ENCODE peak calls at places on chromosomes 16 and 17, in ten cellular contexts. One of them, this sample, is unnamed.

GRCh38 chr17:61444831-61445230 is 7.4 kb upstream of the TBX4 start:
- DNase-seq in progenitor cell of endocrine pancreas: no peak
- DNase-seq in neural progenitor cell: no peak
- DNase-seq in heart left ventricle: no peak
- DNase-seq in mesothelial cell of epicardium: no peak
- DNase-seq in hepatocyte: peak
- DNase-seq in colonic mucosa: no peak
- DNase-seq in CD8-positive, alpha-beta T cell: no peak
- DNase-seq in AG04450: no peak
- DNase-seq in GM13977: no peak
- DNase-seq in this sample: no peak

GRCh38 chr17:39688475-39688835 is 598 bp upstream of the PGAP3 start:
- DNase-seq in colonic mucosa: no peak
- DNase-seq in heart left ventricle: no peak
- DNase-seq in AG04450: no peak
- DNase-seq in mesothelial cell of epicardium: no peak
- DNase-seq in CD8-positive, alpha-beta T cell: no peak
- DNase-seq in progenitor cell of endocrine pancreas: no peak
- DNase-seq in hepatocyte: no peak
- DNase-seq in neural progenitor cell: no peak
- DNase-seq in GM13977: no peak
- DNase-seq in this sample: no peak

GRCh38 chr17:31582151-31582907 is 190.9 kb downstream of the RAB11FIP4 start:
- DNase-seq in CD8-positive, alpha-beta T cell: no peak
- DNase-seq in GM13977: peak
- DNase-seq in AG04450: no peak
- DNase-seq in progenitor cell of endocrine pancreas: no peak
- DNase-seq in heart left ventricle: peak
- DNase-seq in mesothelial cell of epicardium: no peak
- DNase-seq in neural progenitor cell: no peak
- DNase-seq in colonic mucosa: peak
- DNase-seq in hepatocyte: no peak
- DNase-seq in this sample: peak

GRCh38 chr16:29694384-29695195 is 15.6 kb downstream of the QPRT start:
- DNase-seq in progenitor cell of endocrine pancreas: no peak
- DNase-seq in heart left ventricle: no peak
- DNase-seq in hepatocyte: no peak
- DNase-seq in neural progenitor cell: no peak
- DNase-seq in mesothelial cell of epicardium: no peak
- DNase-seq in CD8-positive, alpha-beta T cell: no peak
- DNase-seq in AG04450: no peak
- DNase-seq in GM13977: peak
- DNase-seq in colonic mucosa: no peak
- DNase-seq in this sample: no peak

GRCh38 chr16:9047689-9048301 is 43.6 kb upstream of the HAPSTR1 start:
- DNase-seq in mesothelial cell of epicardium: no peak
- DNase-seq in CD8-positive, alpha-beta T cell: peak
- DNase-seq in colonic mucosa: peak
- DNase-seq in heart left ventricle: peak
- DNase-seq in AG04450: peak
- DNase-seq in hepatocyte: peak
- DNase-seq in neural progenitor cell: peak
- DNase-seq in GM13977: no peak
- DNase-seq in progenitor cell of endocrine pancreas: no peak
- DNase-seq in this sample: peak

GRCh38 chr16:1216296-1216619 is 8.8 kb downstream of the TPSG1 start:
- DNase-seq in colonic mucosa: no peak
- DNase-seq in progenitor cell of endocrine pancreas: no peak
- DNase-seq in neural progenitor cell: no peak
- DNase-seq in mesothelial cell of epicardium: no peak
- DNase-seq in hepatocyte: no peak
- DNase-seq in heart left ventricle: no peak
- DNase-seq in CD8-positive, alpha-beta T cell: no peak
- DNase-seq in AG04450: no peak
- DNase-seq in GM13977: no peak
- DNase-seq in this sample: no peak

GRCh38 chr16:50627419-50627818 is 53.7 kb downstream of the SNX20 start:
- DNase-seq in heart left ventricle: peak
- DNase-seq in GM13977: peak
- DNase-seq in colonic mucosa: peak
- DNase-seq in mesothelial cell of epicardium: no peak
- DNase-seq in CD8-positive, alpha-beta T cell: peak
- DNase-seq in progenitor cell of endocrine pancreas: no peak
- DNase-seq in hepatocyte: peak
- DNase-seq in AG04450: no peak
- DNase-seq in neural progenitor cell: peak
- DNase-seq in this sample: peak

GRCh38 chr17:10170233-10170632 is 28.2 kb downstream of the GAS7 start:
- DNase-seq in hepatocyte: no peak
- DNase-seq in neural progenitor cell: no peak
- DNase-seq in CD8-positive, alpha-beta T cell: no peak
- DNase-seq in progenitor cell of endocrine pancreas: no peak
- DNase-seq in heart left ventricle: no peak
- DNase-seq in GM13977: no peak
- DNase-seq in colonic mucosa: no peak
- DNase-seq in AG04450: no peak
- DNase-seq in mesothelial cell of epicardium: no peak
- DNase-seq in this sample: no peak

GRCh38 chr17:42680331-42680808 is 1.3 kb downstream of the CCR10 start:
- DNase-seq in colonic mucosa: no peak
- DNase-seq in neural progenitor cell: no peak
- DNase-seq in heart left ventricle: peak
- DNase-seq in GM13977: peak
- DNase-seq in progenitor cell of endocrine pancreas: no peak
- DNase-seq in mesothelial cell of epicardium: no peak
- DNase-seq in CD8-positive, alpha-beta T cell: no peak
- DNase-seq in hepatocyte: no peak
- DNase-seq in AG04450: no peak
- DNase-seq in this sample: no peak

GRCh38 chr16:66026211-66026610 is 340.3 kb upstream of the CDH5 start:
- DNase-seq in neural progenitor cell: peak
- DNase-seq in AG04450: no peak
- DNase-seq in GM13977: no peak
- DNase-seq in hepatocyte: peak
- DNase-seq in mesothelial cell of epicardium: no peak
- DNase-seq in CD8-positive, alpha-beta T cell: no peak
- DNase-seq in heart left ventricle: no peak
- DNase-seq in colonic mucosa: no peak
- DNase-seq in progenitor cell of endocrine pancreas: no peak
- DNase-seq in this sample: no peak
- TF ChIP-seq CTCF in neural progenitor cell: peak
- TF ChIP-seq CTCF in AG04450: peak
- TF ChIP-seq CTCF in GM13977: no peak
- TF ChIP-seq CTCF in hepatocyte: peak
- TF ChIP-seq CTCF in mesothelial cell of epicardium: no peak
- TF ChIP-seq CTCF in CD8-positive, alpha-beta T cell: no peak
- TF ChIP-seq CTCF in heart left ventricle: peak
- TF ChIP-seq CTCF in colonic mucosa: no peak
- TF ChIP-seq CTCF in progenitor cell of endocrine pancreas: peak
- TF ChIP-seq CTCF in this sample: no peak

GRCh38 chr16:65740716-65741115 is 618.9 kb upstream of the CDH11 start:
- DNase-seq in progenitor cell of endocrine pancreas: no peak
- DNase-seq in AG04450: no peak
- DNase-seq in colonic mucosa: no peak
- DNase-seq in GM13977: no peak
- DNase-seq in hepatocyte: no peak
- DNase-seq in heart left ventricle: no peak
- DNase-seq in mesothelial cell of epicardium: no peak
- DNase-seq in neural progenitor cell: no peak
- DNase-seq in CD8-positive, alpha-beta T cell: no peak
- DNase-seq in this sample: no peak

GRCh38 chr16:65743558-65743957 is 621.7 kb upstream of the CDH11 start:
- DNase-seq in colonic mucosa: no peak
- DNase-seq in neural progenitor cell: no peak
- DNase-seq in heart left ventricle: no peak
- DNase-seq in GM13977: no peak
- DNase-seq in AG04450: no peak
- DNase-seq in hepatocyte: no peak
- DNase-seq in progenitor cell of endocrine pancreas: no peak
- DNase-seq in CD8-positive, alpha-beta T cell: no peak
- DNase-seq in mesothelial cell of epicardium: no peak
- DNase-seq in this sample: no peak

GRCh38 chr16:65733706-65734105 is 611.8 kb upstream of the CDH11 start:
- DNase-seq in AG04450: no peak
- DNase-seq in neural progenitor cell: no peak
- DNase-seq in CD8-positive, alpha-beta T cell: no peak
- DNase-seq in heart left ventricle: no peak
- DNase-seq in hepatocyte: no peak
- DNase-seq in mesothelial cell of epicardium: no peak
- DNase-seq in GM13977: no peak
- DNase-seq in colonic mucosa: no peak
- DNase-seq in progenitor cell of endocrine pancreas: no peak
- DNase-seq in this sample: no peak

GRCh38 chr16:65739518-65739917 is 617.7 kb upstream of the CDH11 start:
- DNase-seq in CD8-positive, alpha-beta T cell: no peak
- DNase-seq in neural progenitor cell: no peak
- DNase-seq in mesothelial cell of epicardium: no peak
- DNase-seq in colonic mucosa: no peak
- DNase-seq in AG04450: no peak
- DNase-seq in progenitor cell of endocrine pancreas: no peak
- DNase-seq in hepatocyte: no peak
- DNase-seq in GM13977: no peak
- DNase-seq in heart left ventricle: no peak
- DNase-seq in this sample: no peak

DNA sequence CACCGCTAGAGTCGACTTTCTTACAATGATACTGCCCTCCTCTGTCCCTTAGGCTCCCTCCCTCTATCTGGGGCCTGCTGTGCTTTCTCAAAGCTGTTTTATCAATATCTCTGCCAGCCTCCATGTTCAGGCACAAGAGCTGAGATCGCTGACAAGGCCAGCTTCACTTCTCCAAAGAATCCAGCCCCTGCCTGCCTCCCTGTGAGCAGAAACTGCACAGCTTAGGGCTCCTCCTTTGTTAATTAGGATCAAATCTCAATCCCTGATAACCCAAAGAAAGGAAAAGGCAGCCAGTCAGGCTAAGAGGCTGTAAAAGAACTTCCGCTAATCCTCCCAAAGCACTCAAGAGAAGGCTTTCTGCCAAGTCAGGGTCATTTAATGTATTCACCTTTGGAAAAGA is 616.0 kb upstream of the CDH11 start:
- DNase-seq in neural progenitor cell: peak
- DNase-seq in mesothelial cell of epicardium: no peak
- DNase-seq in CD8-positive, alpha-beta T cell: no peak
- DNase-seq in AG04450: no peak
- DNase-seq in GM13977: no peak
- DNase-seq in colonic mucosa: no peak
- DNase-seq in heart left ventricle: no peak
- DNase-seq in progenitor cell of endocrine pancreas: no peak
- DNase-seq in hepatocyte: no peak
- DNase-seq in this sample: no peak
- TF ChIP-seq CTCF in neural progenitor cell: peak
- TF ChIP-seq CTCF in mesothelial cell of epicardium: no peak
- TF ChIP-seq CTCF in CD8-positive, alpha-beta T cell: no peak
- TF ChIP-seq CTCF in AG04450: no peak
- TF ChIP-seq CTCF in GM13977: no peak
- TF ChIP-seq CTCF in colonic mucosa: no peak
- TF ChIP-seq CTCF in heart left ventricle: no peak
- TF ChIP-seq CTCF in progenitor cell of endocrine pancreas: no peak
- TF ChIP-seq CTCF in hepatocyte: peak
- TF ChIP-seq CTCF in this sample: no peak

GRCh38 chr16:73549960-73550359 is 502.0 kb upstream of the ZFHX3 start:
- DNase-seq in progenitor cell of endocrine pancreas: peak
- DNase-seq in GM13977: no peak
- DNase-seq in heart left ventricle: no peak
- DNase-seq in AG04450: no peak
- DNase-seq in hepatocyte: no peak
- DNase-seq in CD8-positive, alpha-beta T cell: no peak
- DNase-seq in mesothelial cell of epicardium: no peak
- DNase-seq in neural progenitor cell: no peak
- DNase-seq in colonic mucosa: no peak
- DNase-seq in this sample: no peak

GRCh38 chr16:73545713-73546112 is 497.8 kb upstream of the ZFHX3 start:
- DNase-seq in progenitor cell of endocrine pancreas: no peak
- DNase-seq in mesothelial cell of epicardium: no peak
- DNase-seq in CD8-positive, alpha-beta T cell: no peak
- DNase-seq in GM13977: no peak
- DNase-seq in AG04450: no peak
- DNase-seq in neural progenitor cell: no peak
- DNase-seq in heart left ventricle: no peak
- DNase-seq in colonic mucosa: no peak
- DNase-seq in hepatocyte: no peak
- DNase-seq in this sample: no peak

GRCh38 chr16:73544266-73544665 is 496.3 kb upstream of the ZFHX3 start:
- DNase-seq in CD8-positive, alpha-beta T cell: no peak
- DNase-seq in mesothelial cell of epicardium: no peak
- DNase-seq in hepatocyte: no peak
- DNase-seq in progenitor cell of endocrine pancreas: no peak
- DNase-seq in neural progenitor cell: peak
- DNase-seq in AG04450: no peak
- DNase-seq in colonic mucosa: no peak
- DNase-seq in heart left ventricle: no peak
- DNase-seq in GM13977: no peak
- DNase-seq in this sample: no peak

GRCh38 chr16:73546351-73546845 is 498.5 kb upstream of the ZFHX3 start:
- DNase-seq in CD8-positive, alpha-beta T cell: no peak
- DNase-seq in GM13977: no peak
- DNase-seq in hepatocyte: no peak
- DNase-seq in colonic mucosa: no peak
- DNase-seq in progenitor cell of endocrine pancreas: no peak
- DNase-seq in heart left ventricle: no peak
- DNase-seq in AG04450: no peak
- DNase-seq in neural progenitor cell: peak
- DNase-seq in mesothelial cell of epicardium: no peak
- DNase-seq in this sample: no peak
- TF ChIP-seq CTCF in CD8-positive, alpha-beta T cell: no peak
- TF ChIP-seq CTCF in GM13977: no peak
- TF ChIP-seq CTCF in hepatocyte: no peak
- TF ChIP-seq CTCF in colonic mucosa: no peak
- TF ChIP-seq CTCF in progenitor cell of endocrine pancreas: no peak
- TF ChIP-seq CTCF in heart left ventricle: no peak
- TF ChIP-seq CTCF in AG04450: no peak
- TF ChIP-seq CTCF in neural progenitor cell: no peak
- TF ChIP-seq CTCF in mesothelial cell of epicardium: no peak
- TF ChIP-seq CTCF in this sample: no peak

DNA sequence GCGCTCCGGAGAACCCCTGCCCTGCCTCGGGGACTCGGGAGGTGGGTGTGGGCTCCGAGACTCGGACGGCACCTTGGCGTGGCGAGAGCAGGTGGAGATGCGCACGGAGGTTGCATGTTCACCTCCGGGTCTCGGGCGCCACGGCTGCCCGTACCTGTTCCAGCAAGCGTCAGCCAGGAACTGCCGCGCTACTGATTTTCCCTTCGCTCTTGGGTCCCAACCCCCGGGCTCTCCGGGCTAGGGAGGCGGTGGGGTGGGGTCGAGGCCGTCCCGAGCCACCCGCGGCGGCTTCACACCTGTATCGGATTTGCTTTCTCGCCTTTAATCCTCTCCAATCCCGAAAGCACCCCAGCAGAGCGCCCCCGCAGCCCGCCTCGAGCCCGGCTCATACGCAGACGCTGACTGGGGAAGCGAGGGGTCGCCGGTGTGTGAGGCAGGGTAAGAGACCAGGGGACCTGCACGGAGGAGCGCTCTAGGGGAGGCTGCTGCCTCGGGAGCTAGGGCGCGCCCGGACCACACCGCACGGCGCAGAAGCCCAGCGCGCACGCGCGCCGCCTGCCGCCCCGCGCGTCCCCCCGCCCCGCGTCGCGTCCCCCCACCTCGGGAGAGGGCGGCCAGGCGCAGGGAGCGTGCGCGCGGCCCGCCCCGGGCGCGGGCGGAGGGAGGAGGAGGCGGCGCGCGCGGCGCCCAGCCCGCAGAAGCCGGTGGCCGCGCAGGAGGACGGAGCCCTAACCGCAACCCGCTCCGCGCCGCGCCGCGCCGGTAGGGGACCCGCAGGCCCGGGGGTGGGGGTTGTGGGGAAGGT is at the start of gene DUSP14:
- DNase-seq in neural progenitor cell: peak
- DNase-seq in progenitor cell of endocrine pancreas: peak
- DNase-seq in AG04450: no peak
- DNase-seq in GM13977: peak
- DNase-seq in heart left ventricle: peak
- DNase-seq in mesothelial cell of epicardium: peak
- DNase-seq in hepatocyte: peak
- DNase-seq in CD8-positive, alpha-beta T cell: peak
- DNase-seq in colonic mucosa: peak
- DNase-seq in this sample: peak
- TF ChIP-seq CTCF in neural progenitor cell: peak
- TF ChIP-seq CTCF in progenitor cell of endocrine pancreas: no peak
- TF ChIP-seq CTCF in AG04450: no peak
- TF ChIP-seq CTCF in GM13977: no peak
- TF ChIP-seq CTCF in heart left ventricle: no peak
- TF ChIP-seq CTCF in mesothelial cell of epicardium: no peak
- TF ChIP-seq CTCF in hepatocyte: peak
- TF ChIP-seq CTCF in CD8-positive, alpha-beta T cell: no peak
- TF ChIP-seq CTCF in colonic mucosa: no peak
- TF ChIP-seq CTCF in this sample: no peak